ENCODE peak calls at places on chromosomes 2 and 18, in ten cellular contexts. L, K, A, V, G, F, Y, Z, X and E are unnamed samples. For H3K36me3, the result is how much of the 10 kb centered on the place peaks cover.

GRCh38 chr2:191675807-191676667 is 1.9 kb upstream of the NABP1 start:
- DNase-seq in Z (peak), V (peak), G (peak), A (peak), F (peak), X (no peak), K (peak), L (no peak), Y (peak), E (peak)

GRCh38 chr2:69978157-69978904 is 16.9 kb upstream of the ASPRV1 start:
- DNase-seq in K (no peak), G (no peak), Z (no peak), V (no peak), L (no peak), F (no peak), A (peak), Y (no peak), X (no peak), E (no peak)

GRCh38 chr2:108884629-108885028 is 98.1 kb downstream of the CCDC138 start:
- DNase-seq in V (no peak), X (no peak), Y (no peak), Z (no peak), A (no peak), G (no peak), L (no peak), K (no peak), F (no peak), E (no peak)

GRCh38 chr18:11259421-11259820 is 110.1 kb upstream of the PIEZO2 start:
- DNase-seq in Y (peak), V (peak), Z (peak), K (no peak), A (no peak), X (no peak), F (peak), G (no peak), L (no peak), E (peak)

GRCh38 chr2:230160112-230160660 is 59.6 kb downstream of the SP110 start:
- DNase-seq in A (peak), X (peak), V (no peak), G (peak), F (peak), K (no peak), L (peak), Z (no peak), Y (peak), E (no peak)

GRCh38 chr2:195657634-195658540 is 861 bp downstream of the SLC39A10 start:
- DNase-seq in L (peak), G (peak), X (peak), Y (peak), V (peak), F (peak), A (peak), K (peak), Z (peak), E (no peak)

GRCh38 chr2:10508038-10508437 is 59.9 kb upstream of the ODC1 start:
- DNase-seq in V (no peak), Y (no peak), L (no peak), F (no peak), G (no peak), Z (no peak), X (no peak), K (no peak), A (no peak), E (no peak)

GRCh38 chr2:134231965-134232340 is 21.9 kb upstream of the MGAT5 start:
- DNase-seq in A (no peak), K (no peak), F (no peak), V (no peak), Z (no peak), X (no peak), G (no peak), L (no peak), Y (no peak), E (no peak)

GRCh38 chr2:170012773-170013172 is 165.2 kb upstream of the MYO3B start:
- DNase-seq in Y (no peak), G (no peak), X (no peak), A (no peak), Z (no peak), K (no peak), V (no peak), F (no peak), L (no peak), E (no peak)

GRCh38 chr18:154151-154550 is 4.2 kb upstream of the USP14 start:
- DNase-seq in L (no peak), Z (no peak), X (no peak), Y (no peak), V (peak), F (no peak), K (no peak), A (no peak), G (no peak), E (no peak)

GRCh38 chr18:14014456-14014855 is 99.1 kb upstream of the MC2R start:
- DNase-seq in Y (no peak), V (no peak), F (no peak), L (no peak), K (no peak), Z (no peak), A (no peak), G (no peak), X (no peak), E (no peak)

GRCh38 chr2:49772299-49772970 is 618.1 kb upstream of the FSHR start:
- DNase-seq in V (no peak), G (no peak), L (no peak), K (no peak), Z (no peak), X (no peak), A (no peak), Y (no peak), F (no peak), E (no peak)
- TF ChIP-seq POLR2A in V (no peak), G (no peak), L (no peak), K (no peak), Z (no peak), X (no peak), A (no peak), Y (no peak), F (no peak), E (no peak)

GRCh38 chr2:131058214-131058613 is 35.0 kb downstream of the FAM168B start:
- DNase-seq in K (no peak), A (no peak), L (no peak), F (no peak), Y (no peak), G (no peak), X (no peak), V (no peak), Z (no peak), E (no peak)
- H3K36me3 ChIP-seq in K (half or more), A (half or more), L (under half), F (under half), Y (half or more), G (under half), X (under half), V (half or more), Z (under half), E (half or more)

DNA sequence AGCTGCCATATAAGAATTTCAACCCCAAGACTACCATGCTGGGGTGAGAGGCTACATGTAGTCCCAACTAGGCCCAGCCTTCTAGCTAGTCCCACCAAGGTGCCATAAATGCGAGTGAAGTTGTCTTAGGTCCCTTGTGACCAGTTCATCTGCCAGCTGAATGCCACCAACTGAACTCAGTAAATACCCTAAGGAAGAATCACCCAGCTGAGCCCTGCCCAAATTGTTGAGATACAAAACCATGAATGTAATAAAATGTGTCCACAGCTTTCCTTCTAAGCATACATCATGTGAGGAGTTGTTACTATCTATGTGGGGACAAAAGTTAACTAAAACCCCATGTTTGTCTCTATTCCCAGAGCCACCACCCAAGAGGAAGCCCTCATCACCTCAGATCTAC is 70.3 kb downstream of the THADA start:
- DNase-seq in Z (no peak), F (no peak), G (no peak), X (no peak), K (no peak), V (no peak), Y (no peak), L (no peak), A (no peak), E (no peak)
- H3K27ac ChIP-seq in Z (peak), F (no peak), G (no peak), X (no peak), K (no peak), V (no peak), Y (no peak), L (no peak), A (no peak), E (no peak)

GRCh38 chr2:84970266-84970955 is 550 bp upstream of the KCMF1 start:
- DNase-seq in Y (peak), K (peak), G (peak), A (peak), F (peak), X (peak), V (peak), Z (peak), L (peak), E (peak)
- TF ChIP-seq POLR2A in Y (no peak), K (no peak), G (no peak), A (no peak), F (peak), X (peak), V (no peak), Z (no peak), L (no peak), E (no peak)

GRCh38 chr2:20599001-20599600 is 51.8 kb downstream of the HS1BP3 start:
- DNase-seq in A (peak), K (peak), F (peak), G (peak), L (no peak), X (no peak), Y (no peak), V (peak), Z (peak), E (no peak)
- H3K36me3 ChIP-seq in A (under half), K (under half), F (under half), G (under half), L (under half), X (under half), Y (under half), V (under half), Z (under half), E (under half)

GRCh38 chr18:62420513-62421209 is 95.6 kb downstream of the TNFRSF11A start:
- DNase-seq in L (no peak), X (no peak), F (no peak), Z (no peak), A (no peak), G (peak), K (no peak), Y (no peak), V (no peak), E (no peak)
- H3K27ac ChIP-seq in L (no peak), X (no peak), F (no peak), Z (peak), A (peak), G (peak), K (peak), Y (peak), V (peak), E (peak)